ENCODE peak calls at places on chromosomes 4 and X, in six cellular contexts. S, V, Z, O, N and F are unnamed samples. For H3K36me3, the result is how much of the 10 kb centered on the place peaks cover.

GRCh38 chrX:47078129-47079043 is at the start of gene RGN:
- DNase-seq in S (no peak), V (peak), Z (peak), O (no peak), N (peak), F (no peak)

GRCh38 chr4:16199132-16199531 is 27.1 kb downstream of the TAPT1 start:
- DNase-seq in S (no peak), V (no peak), Z (no peak), O (no peak), N (no peak), F (no peak)

GRCh38 chr4:94892051-94892450 is 134.3 kb downstream of the BMPR1B start:
- DNase-seq in S (no peak), V (no peak), Z (no peak), O (no peak), N (no peak), F (no peak)

GRCh38 chrX:128012015-128012414 is 40.2 kb downstream of the ACTRT1 start:
- DNase-seq in S (no peak), V (no peak), Z (no peak), O (no peak), N (no peak), F (no peak)

GRCh38 chr4:48939785-48940184 is 33.2 kb upstream of the OCIAD2 start:
- DNase-seq in S (no peak), V (no peak), Z (no peak), O (no peak), N (no peak), F (peak)

GRCh38 chr4:10623241-10623640 is 61.3 kb downstream of the CLNK start:
- DNase-seq in S (no peak), V (no peak), Z (no peak), O (no peak), N (no peak), F (no peak)

GRCh38 chr4:24212642-24213041 is 322.8 kb upstream of the PPARGC1A start:
- DNase-seq in S (no peak), V (no peak), Z (no peak), O (no peak), N (no peak), F (no peak)

GRCh38 chrX:26387906-26388305 is 171.9 kb downstream of the MAGEB5 start:
- DNase-seq in S (no peak), V (no peak), Z (no peak), O (no peak), N (no peak), F (no peak)

GRCh38 chrX:136759968-136760367 is 20.8 kb downstream of the ARHGEF6 start:
- DNase-seq in S (no peak), V (no peak), Z (no peak), O (no peak), N (no peak), F (no peak)

GRCh38 chrX:71859637-71860036 is 51.0 kb upstream of the NHSL2 start:
- DNase-seq in S (no peak), V (peak), Z (no peak), O (peak), N (peak), F (no peak)

GRCh38 chr4:125705681-125706080 is 390.9 kb downstream of the FAT4 start:
- DNase-seq in S (no peak), V (no peak), Z (no peak), O (no peak), N (no peak), F (no peak)

GRCh38 chr4:88204882-88205281 is 46.4 kb upstream of the ABCG2 start:
- DNase-seq in S (no peak), V (no peak), Z (no peak), O (no peak), N (no peak), F (no peak)

GRCh38 chrX:41133551-41133950 is 48.3 kb downstream of the USP9X start:
- DNase-seq in S (no peak), V (no peak), Z (no peak), O (no peak), N (no peak), F (no peak)

GRCh38 chr4:166174717-166175510 is 301.9 kb downstream of the TLL1 start:
- DNase-seq in S (no peak), V (no peak), Z (no peak), O (no peak), N (no peak), F (no peak)

GRCh38 chrX:150683536-150684146 is 9.6 kb upstream of the MTMR1 start:
- DNase-seq in S (no peak), V (peak), Z (no peak), O (peak), N (no peak), F (no peak)

GRCh38 chr4:72971572-72971971 is 97.9 kb downstream of the COX18 start:
- DNase-seq in S (no peak), V (no peak), Z (no peak), O (no peak), N (no peak), F (peak)

GRCh38 chr4:87950516-87950915 is 25.0 kb upstream of the SPP1 start:
- DNase-seq in S (no peak), V (no peak), Z (no peak), O (no peak), N (no peak), F (no peak)

GRCh38 chr4:13706716-13707115 is 79.2 kb upstream of the BOD1L1 start:
- DNase-seq in S (no peak), V (no peak), Z (no peak), O (no peak), N (no peak), F (no peak)

GRCh38 chr4:170306208-170306607 is 216.5 kb upstream of the AADAT start:
- DNase-seq in S (no peak), V (no peak), Z (no peak), O (no peak), N (no peak), F (no peak)

GRCh38 chr4:167883271-167883670 is 209.1 kb upstream of the ANXA10 start:
- DNase-seq in S (no peak), V (no peak), Z (no peak), O (no peak), N (no peak), F (no peak)

GRCh38 chr4:153488006-153488718 is 22.0 kb downstream of the TMEM131L start:
- DNase-seq in S (no peak), V (no peak), Z (peak), O (no peak), N (no peak), F (no peak)

GRCh38 chr4:169765845-169766244 is 8.1 kb upstream of the HPF1 start:
- DNase-seq in S (no peak), V (no peak), Z (no peak), O (no peak), N (no peak), F (no peak)

GRCh38 chr4:175246941-175247340 is 328.8 kb downstream of the ADAM29 start:
- DNase-seq in S (no peak), V (no peak), Z (no peak), O (no peak), N (no peak), F (no peak)

GRCh38 chr4:7772708-7773385 is 166.8 kb downstream of the AFAP1 start:
- DNase-seq in S (no peak), V (no peak), Z (peak), O (no peak), N (peak), F (no peak)

DNA sequence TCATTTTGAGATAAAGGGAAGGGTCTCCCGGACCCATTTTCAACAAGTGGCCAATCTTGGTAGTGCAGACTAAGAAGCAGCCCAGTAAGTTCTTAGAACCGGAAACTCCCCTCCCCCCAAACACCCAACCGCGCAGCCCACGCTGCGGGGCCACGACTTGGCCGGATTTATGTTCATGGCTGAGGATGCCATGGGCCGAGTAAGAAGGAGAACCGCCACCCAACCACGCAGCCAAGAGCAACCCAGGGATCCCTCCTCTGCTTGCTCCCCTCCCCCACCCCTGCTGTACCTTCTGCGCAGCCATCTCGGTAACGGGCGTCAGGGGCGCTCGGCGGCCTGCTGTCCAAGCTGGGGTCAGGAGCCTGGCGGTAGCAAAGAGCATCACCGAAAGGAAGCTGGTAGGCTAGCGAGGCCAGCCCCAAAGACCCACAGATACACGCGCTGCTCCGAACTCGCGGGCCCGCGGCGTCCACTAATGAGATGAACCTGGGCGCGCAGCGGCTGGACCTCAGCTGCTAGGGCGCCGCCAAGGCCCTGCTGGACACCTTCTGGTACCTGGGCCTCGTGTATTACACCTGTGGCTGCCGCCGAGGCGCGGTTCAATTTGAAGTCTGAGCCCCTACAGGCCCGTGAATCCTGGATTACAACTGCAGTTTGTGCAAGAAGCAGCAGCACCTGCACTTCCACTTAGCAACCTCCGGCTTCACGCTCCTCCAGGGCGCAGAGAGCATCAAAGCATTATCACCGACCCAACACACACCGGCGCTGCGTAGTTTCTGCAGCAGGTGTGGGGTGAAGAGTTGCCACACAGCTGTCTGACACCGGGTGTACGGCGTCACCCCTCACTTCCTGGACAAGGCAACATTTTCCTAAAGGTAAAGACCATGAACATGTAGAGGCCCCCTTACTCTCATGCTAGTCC is 63.4 kb downstream of the NUDT10 start:
- DNase-seq in S (peak), V (no peak), Z (peak), O (no peak), N (peak), F (no peak)
- TF ChIP-seq CTCF in S (no peak), V (no peak), Z (peak), O (no peak), N (no peak), F (no peak)

GRCh38 chr4:1220566-1220965 is 28.4 kb downstream of the CTBP1 start:
- DNase-seq in S (no peak), V (no peak), Z (no peak), O (no peak), N (no peak), F (no peak)
- H3K36me3 ChIP-seq in S (half or more), V (under half), Z (half or more), O (under half), N (under half), F (under half)

GRCh38 chr4:77072195-77072753 is 3.5 kb downstream of the CCNI start:
- DNase-seq in S (no peak), V (peak), Z (no peak), O (no peak), N (no peak), F (no peak)
- H3K4me3 ChIP-seq in S (peak), V (no peak), Z (no peak), O (no peak), N (no peak), F (no peak)

DNA sequence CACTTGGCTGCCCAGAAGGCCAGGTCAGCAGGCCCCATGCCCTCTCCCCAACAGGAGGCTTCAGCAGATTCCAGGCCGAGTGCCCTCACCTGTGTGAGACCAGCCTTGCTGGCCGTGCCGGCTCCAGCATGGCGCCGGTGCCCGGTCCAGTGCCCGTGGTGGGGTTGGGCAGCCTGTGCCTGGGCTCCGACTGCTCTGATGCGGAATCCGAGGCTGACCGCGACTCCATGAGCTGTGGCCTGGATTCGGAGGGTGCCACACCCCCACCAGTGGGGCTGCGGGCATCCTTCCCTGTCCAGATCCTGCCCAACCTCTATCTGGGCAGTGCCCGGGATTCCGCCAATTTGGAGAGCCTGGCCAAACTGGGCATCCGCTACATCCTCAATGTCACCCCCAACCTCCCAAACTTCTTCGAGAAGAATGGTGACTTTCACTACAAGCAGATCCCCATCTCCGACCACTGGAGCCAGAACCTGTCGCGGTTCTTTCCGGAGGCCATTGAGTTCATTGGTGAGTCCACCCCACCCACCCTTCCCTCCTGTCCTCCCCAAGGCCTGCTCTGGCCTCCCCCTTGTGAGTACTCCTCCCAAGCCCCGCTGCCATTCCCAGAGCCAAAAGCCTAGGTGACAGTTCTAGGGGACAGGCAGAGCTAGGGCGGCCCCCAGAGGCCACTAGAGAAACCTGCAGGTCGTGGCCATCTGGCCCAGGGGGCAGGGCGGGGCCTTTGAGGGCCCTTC is 2.3 kb downstream of the DUSP9 start:
- DNase-seq in S (peak), V (peak), Z (peak), O (no peak), N (no peak), F (no peak)
- TF ChIP-seq CTCF in S (peak), V (no peak), Z (peak), O (no peak), N (no peak), F (peak)

GRCh38 chr4:183249854-183250253 is 70.2 kb downstream of the CLDN22 start:
- DNase-seq in S (no peak), V (peak), Z (no peak), O (no peak), N (peak), F (no peak)
- H3K36me3 ChIP-seq in S (half or more), V (under half), Z (under half), O (under half), N (under half), F (under half)

DNA sequence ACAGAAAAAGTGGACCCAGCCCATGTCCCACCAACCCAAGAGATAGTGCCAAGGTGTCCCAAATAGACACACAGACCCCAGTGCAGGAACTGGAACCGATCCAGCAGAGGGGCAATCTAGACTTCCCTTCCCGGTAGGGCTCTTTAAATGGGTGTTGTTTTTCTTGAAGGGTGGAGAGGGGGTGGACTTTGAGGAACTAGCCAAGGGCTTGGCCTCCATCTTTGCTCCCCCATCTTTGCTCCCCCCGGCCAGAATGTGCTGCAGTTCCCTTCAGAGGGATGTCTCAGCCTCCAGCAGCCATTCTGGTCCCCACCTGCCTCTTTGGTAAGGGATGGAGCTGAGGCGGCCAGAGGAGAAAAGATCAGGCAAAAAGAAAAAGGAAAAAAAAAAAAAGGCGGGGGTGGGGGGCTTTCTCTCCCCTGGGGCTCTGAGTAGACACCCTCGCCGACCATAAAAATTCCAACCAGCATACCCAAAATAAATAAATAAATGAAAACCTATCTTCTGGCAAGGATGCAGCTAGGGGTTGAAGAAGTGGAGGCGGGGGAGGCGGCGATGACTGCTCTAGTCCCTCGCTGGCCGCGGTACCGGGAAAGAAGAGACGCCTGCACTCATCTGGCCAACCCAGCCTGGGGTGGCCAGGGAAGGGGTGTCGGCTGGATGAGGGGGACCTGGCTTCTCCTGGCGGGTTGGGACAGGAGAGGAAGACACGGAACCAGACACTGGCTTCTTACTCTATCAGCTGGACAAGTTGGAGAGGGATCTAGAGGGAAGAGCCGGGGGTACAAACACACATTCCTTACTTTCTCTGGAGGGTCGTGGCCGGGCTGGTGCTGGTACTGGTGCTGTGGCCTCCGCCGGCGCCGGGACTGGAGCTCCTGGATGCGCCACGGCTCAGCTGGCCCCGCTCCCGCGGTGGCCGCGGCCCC is 38.5 kb upstream of the IQSEC2 start:
- DNase-seq in S (no peak), V (no peak), Z (no peak), O (no peak), N (peak), F (no peak)
- H3K4me3 ChIP-seq in S (peak), V (peak), Z (peak), O (peak), N (peak), F (peak)

DNA sequence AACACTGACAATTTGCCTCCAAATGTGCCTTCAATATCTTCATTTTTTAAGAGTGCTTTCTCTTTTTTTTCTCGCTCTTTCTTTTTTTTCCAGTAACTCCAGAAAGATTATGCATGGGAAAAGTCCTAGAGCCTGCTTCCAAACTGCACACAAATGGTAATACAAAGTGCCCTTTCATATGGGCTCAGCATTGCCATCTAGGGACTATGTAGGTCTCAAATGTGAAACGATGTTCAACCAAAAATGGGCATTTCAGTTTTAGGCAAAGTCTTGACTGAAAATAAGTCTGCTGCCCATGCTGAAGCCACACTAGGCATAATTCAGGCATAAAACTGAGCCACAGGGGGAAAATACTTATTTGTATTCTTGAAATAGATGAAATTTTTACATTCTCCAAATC is 65.6 kb downstream of the SYNPO2 start:
- DNase-seq in S (no peak), V (no peak), Z (no peak), O (peak), N (no peak), F (no peak)
- TF ChIP-seq CTCF in S (no peak), V (no peak), Z (no peak), O (no peak), N (no peak), F (peak)